ENCODE peak calls at places on chromosomes 4 and X, in seven cellular contexts. O, I, K, R, Z, S and H are unnamed samples. For H3K4me1, the result is how much of the 10 kb centered on the place peaks cover.

GRCh38 chrX:150688911-150689451 is 4.2 kb upstream of the MTMR1 start:
- DNase-seq in I (peak), S (peak), R (no peak), Z (peak), K (peak), O (peak), H (peak)

GRCh38 chr4:74123065-74123728 is 24.2 kb upstream of the CXCL2 start:
- DNase-seq in K (no peak), R (no peak), S (peak), Z (peak), O (peak), I (no peak), H (no peak)

GRCh38 chr4:111512081-111512774 is 633.0 kb upstream of the FAM241A start:
- DNase-seq in Z (peak), R (no peak), S (peak), I (peak), K (no peak), O (peak), H (peak)

GRCh38 chrX:105975382-105975781 is 63.1 kb downstream of the SERPINA7 start:
- DNase-seq in Z (peak), S (no peak), K (peak), O (peak), I (peak), R (peak), H (no peak)

GRCh38 chr4:99013402-99013843 is 17.9 kb downstream of the METAP1 start:
- DNase-seq in I (no peak), S (no peak), R (no peak), O (no peak), Z (no peak), K (peak), H (peak)

GRCh38 chr4:188452097-188452496 is 312.9 kb downstream of the TRIML1 start:
- DNase-seq in R (no peak), I (no peak), S (no peak), K (peak), Z (no peak), O (no peak), H (no peak)

GRCh38 chr4:95014068-95014467 is 256.3 kb downstream of the BMPR1B start:
- DNase-seq in K (no peak), S (no peak), O (no peak), R (no peak), I (no peak), Z (no peak), H (no peak)

GRCh38 chr4:75180217-75180616 is 247.3 kb downstream of the PARM1 start:
- DNase-seq in O (no peak), K (no peak), R (no peak), I (no peak), Z (no peak), S (no peak), H (no peak)

GRCh38 chr4:168917150-168917779 is 92.8 kb downstream of the CBR4 start:
- DNase-seq in S (peak), R (peak), O (peak), Z (peak), K (peak), I (no peak), H (peak)

GRCh38 chr4:95142877-95143412 is 385.2 kb downstream of the BMPR1B start:
- DNase-seq in S (no peak), Z (no peak), K (peak), R (no peak), I (no peak), O (no peak), H (no peak)

GRCh38 chrX:124234348-124234747 is 98.1 kb upstream of the TEX13D start:
- DNase-seq in Z (no peak), S (no peak), R (no peak), I (no peak), O (no peak), K (no peak), H (no peak)

GRCh38 chrX:97189668-97190067 is 306.0 kb downstream of the RPA4 start:
- DNase-seq in O (no peak), S (no peak), K (no peak), Z (no peak), I (no peak), R (no peak), H (no peak)

GRCh38 chr4:7861440-7861881 is 78.2 kb downstream of the AFAP1 start:
- DNase-seq in R (no peak), O (no peak), S (peak), K (peak), Z (peak), I (peak), H (peak)

GRCh38 chr4:145756244-145756643 is 76.3 kb downstream of the C4orf51 start:
- DNase-seq in Z (no peak), I (no peak), S (no peak), K (no peak), R (no peak), O (no peak), H (no peak)

GRCh38 chrX:9122504-9123245 is 88.7 kb upstream of the FAM9B start:
- DNase-seq in R (no peak), K (no peak), S (peak), I (no peak), O (no peak), Z (peak), H (no peak)

GRCh38 chr4:142815834-142816233 is 30.3 kb downstream of the INPP4B start:
- DNase-seq in O (no peak), K (no peak), Z (peak), R (no peak), I (peak), S (peak), H (peak)

GRCh38 chr4:52659722-52660261 is 691 bp upstream of the USP46 start:
- DNase-seq in R (no peak), K (peak), S (peak), Z (peak), I (peak), O (peak), H (no peak)

GRCh38 chr4:87360338-87360935 is 30.6 kb downstream of the HSD17B11 start:
- DNase-seq in S (no peak), O (no peak), I (no peak), R (no peak), K (no peak), Z (no peak), H (no peak)

GRCh38 chr4:21304061-21304541 is 603.8 kb downstream of the PACRGL start:
- DNase-seq in S (peak), R (no peak), I (no peak), Z (peak), K (peak), O (peak), H (no peak)

GRCh38 chr4:98203406-98204235 is 57.6 kb upstream of the RAP1GDS1 start:
- DNase-seq in S (no peak), Z (no peak), I (no peak), K (peak), R (peak), O (no peak), H (no peak)

GRCh38 chr4:174631901-174632758 is 109.8 kb upstream of the HPGD start:
- DNase-seq in R (peak), S (peak), I (peak), O (peak), Z (peak), K (peak), H (peak)

GRCh38 chrX:40086569-40087335 is 11.0 kb downstream of the BCOR start:
- DNase-seq in O (peak), R (no peak), S (no peak), Z (peak), K (no peak), I (no peak), H (no peak)

GRCh38 chr4:182809417-182810102 is 107.6 kb downstream of the DCTD start:
- DNase-seq in K (peak), I (no peak), S (peak), R (no peak), O (peak), Z (no peak), H (no peak)

GRCh38 chr4:168765726-168766125 is 244.3 kb downstream of the CBR4 start:
- DNase-seq in S (peak), I (peak), R (no peak), O (no peak), K (no peak), Z (no peak), H (peak)

GRCh38 chr4:168857546-168858314 is 152.3 kb downstream of the CBR4 start:
- DNase-seq in R (no peak), O (no peak), S (no peak), I (no peak), K (no peak), Z (peak), H (peak)

GRCh38 chr4:154189346-154189745 is 302.3 kb downstream of the DCHS2 start:
- DNase-seq in R (no peak), S (peak), O (no peak), Z (peak), I (peak), K (no peak), H (no peak)

GRCh38 chrX:42538405-42538804 is 239.6 kb downstream of the PPP1R2C start:
- DNase-seq in K (no peak), R (no peak), Z (no peak), S (no peak), I (no peak), O (peak), H (no peak)

GRCh38 chrX:133375558-133376340 is 39.5 kb downstream of the GPC4 start:
- DNase-seq in I (no peak), S (no peak), Z (peak), K (no peak), R (no peak), O (peak), H (no peak)

GRCh38 chrX:7711167-7711566 is 131.8 kb upstream of the VCX start:
- DNase-seq in S (peak), I (peak), R (peak), K (no peak), O (no peak), Z (no peak), H (no peak)

GRCh38 chr4:139333046-139333445 is 30.8 kb upstream of the NDUFC1 start:
- DNase-seq in I (no peak), R (no peak), S (no peak), K (no peak), Z (no peak), O (no peak), H (no peak)

GRCh38 chr4:27861802-27862201 is 1001.2 kb downstream of the STIM2 start:
- DNase-seq in S (peak), K (no peak), I (peak), O (no peak), R (peak), Z (no peak), H (peak)

GRCh38 chr4:10734697-10735096 is 50.1 kb upstream of the CLNK start:
- DNase-seq in R (no peak), I (no peak), O (no peak), K (no peak), S (no peak), Z (no peak), H (no peak)

GRCh38 chr4:38902695-38903094 is 35.1 kb downstream of the FAM114A1 start:
- DNase-seq in S (peak), O (peak), Z (no peak), K (peak), I (peak), R (peak), H (no peak)

GRCh38 chr4:125070869-125071268 is 243.9 kb upstream of the FAT4 start:
- DNase-seq in I (no peak), R (peak), S (no peak), O (no peak), Z (no peak), K (peak), H (no peak)

GRCh38 chr4:8329859-8330761 is 60.6 kb downstream of the HTRA3 start:
- DNase-seq in R (no peak), K (no peak), I (no peak), Z (no peak), S (no peak), O (no peak), H (no peak)

GRCh38 chr4:156473175-156473574 is 498.4 kb downstream of the PDGFC start:
- DNase-seq in I (no peak), S (no peak), O (no peak), Z (no peak), K (no peak), R (no peak), H (no peak)

GRCh38 chrX:39453847-39454645 is 643.7 kb downstream of the BCOR start:
- DNase-seq in I (no peak), R (no peak), Z (no peak), K (no peak), O (peak), S (no peak), H (no peak)

GRCh38 chr4:1204286-1204827 is 32.0 kb upstream of the SPON2 start:
- DNase-seq in S (no peak), R (no peak), K (no peak), O (no peak), I (no peak), Z (no peak), H (no peak)
- H3K4me1 ChIP-seq in S (under half), R (under half), K (under half), O (half or more), I (under half), Z (half or more), H (under half)

DNA sequence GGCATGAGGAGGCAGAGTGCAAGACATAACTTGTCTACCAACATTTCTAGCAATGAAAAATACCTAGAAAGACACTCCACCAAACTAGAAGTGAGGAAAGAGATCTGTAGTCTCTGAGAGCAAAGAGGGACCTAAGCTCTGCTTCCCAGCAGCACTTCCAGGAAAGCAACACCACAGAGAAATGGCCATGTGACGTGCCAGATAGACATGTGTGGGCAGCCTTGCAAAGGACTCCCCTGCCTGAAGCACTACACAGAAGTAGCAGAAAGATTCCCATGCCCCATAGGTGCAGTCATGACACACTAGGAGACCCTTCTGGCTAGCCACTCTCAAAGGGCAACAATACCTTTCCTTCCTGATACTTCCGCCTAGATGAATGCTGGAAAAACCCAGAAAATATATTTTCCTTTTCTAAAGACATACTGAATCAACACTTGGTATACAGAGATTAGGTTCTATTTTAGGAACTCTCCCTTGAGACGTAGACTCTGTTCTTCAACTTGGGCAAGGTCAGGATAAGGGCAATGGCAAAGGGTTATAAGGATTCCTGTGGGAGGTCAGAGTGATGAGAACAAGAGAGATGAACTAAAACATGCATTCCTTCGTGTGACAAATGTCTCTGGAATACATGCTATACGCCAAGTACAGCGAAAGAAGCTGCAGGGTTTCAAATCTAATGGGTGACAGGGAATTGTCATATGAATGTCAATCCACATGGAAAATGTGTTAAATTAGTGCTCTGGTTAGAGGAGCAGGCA is 187.5 kb upstream of the ETNPPL start:
- DNase-seq in I (no peak), O (no peak), R (no peak), S (no peak), K (no peak), Z (peak), H (no peak)
- H2AFZ ChIP-seq in I (no peak), O (no peak), R (no peak), S (no peak), K (no peak), Z (no peak), H (peak)

GRCh38 chr4:2588259-2588658 is 51.8 kb downstream of the FAM193A start:
- DNase-seq in S (no peak), I (no peak), Z (no peak), K (no peak), R (no peak), O (no peak), H (no peak)

GRCh38 chr4:2592572-2592971 is 56.1 kb downstream of the FAM193A start:
- DNase-seq in K (peak), S (no peak), Z (no peak), I (no peak), R (no peak), O (no peak), H (no peak)

GRCh38 chr4:2593003-2593402 is 56.6 kb downstream of the FAM193A start:
- DNase-seq in I (no peak), Z (no peak), R (no peak), O (no peak), K (peak), S (no peak), H (no peak)

GRCh38 chr4:2587215-2587823 is 50.9 kb downstream of the FAM193A start:
- DNase-seq in S (peak), O (no peak), Z (no peak), R (no peak), I (no peak), K (no peak), H (no peak)

DNA sequence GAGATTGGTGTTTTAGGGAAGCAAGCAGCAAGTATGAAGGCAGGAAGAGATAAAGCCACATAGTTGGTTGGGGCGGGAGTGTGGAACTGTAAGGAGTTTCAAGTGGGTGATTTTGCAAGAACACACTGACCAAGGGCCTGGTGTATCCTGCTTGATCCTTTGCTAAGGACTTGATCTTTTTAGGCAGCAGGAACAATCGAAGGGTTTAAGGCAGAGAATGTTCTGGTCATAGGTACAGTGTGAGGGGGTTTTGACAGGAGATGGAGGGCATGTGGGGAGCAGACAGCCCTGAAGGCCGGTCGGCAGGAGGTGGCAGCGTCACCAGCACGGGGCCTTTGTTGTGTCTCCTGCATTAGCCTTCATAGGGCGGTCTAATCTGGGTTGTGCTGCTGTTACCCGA is 54.7 kb downstream of the FAM193A start:
- DNase-seq in O (no peak), R (no peak), Z (peak), S (peak), K (peak), I (no peak), H (peak)
- H3K4me1 ChIP-seq in O (under half), R (under half), Z (under half), S (under half), K (half or more), I (under half), H (under half)

DNA sequence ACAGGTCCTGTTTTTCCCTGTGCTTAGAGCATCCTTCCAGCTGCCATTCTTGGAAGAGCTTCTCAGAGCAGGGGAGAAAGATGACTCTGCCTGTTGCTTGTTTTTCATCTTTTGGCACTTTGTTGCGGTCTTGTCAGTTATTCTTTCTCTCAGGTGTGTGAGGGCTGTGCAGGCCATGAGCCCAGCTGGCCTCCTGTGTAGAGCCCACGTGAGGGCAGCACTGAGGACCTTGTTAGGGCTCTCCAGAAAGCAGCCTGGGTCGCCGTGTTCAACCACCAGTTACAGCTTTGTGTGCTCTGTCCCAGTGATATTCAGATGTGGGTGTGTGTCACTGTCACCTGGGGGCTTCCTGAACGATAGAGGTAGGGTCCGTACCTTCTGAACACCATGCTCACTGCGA is 52.8 kb downstream of the NOP14 start:
- DNase-seq in Z (no peak), I (no peak), S (peak), O (no peak), K (peak), R (no peak), H (no peak)
- H2AFZ ChIP-seq in Z (no peak), I (no peak), S (no peak), O (no peak), K (no peak), R (no peak), H (no peak)

GRCh38 chr4:4941741-4942140 is 77.5 kb downstream of the CYTL1 start:
- DNase-seq in O (no peak), I (no peak), Z (no peak), S (no peak), K (no peak), R (no peak), H (no peak)
- H3K4me1 ChIP-seq in O (under half), I (under half), Z (under half), S (under half), K (under half), R (under half), H (under half)